ENCODE peak calls at places on chromosome 2, in seven cellular contexts. K is HEK293T; N is HS-5; E is left kidney; F is HepG2; W is stimulated activated CD4-positive, alpha-beta T cell treated with anti-CD3 and anti-CD28 coated beads, Interleukin-15, amount 100 ng/mL, for 1 hour; O is AG09309. X is an unnamed sample.

GRCh38 chr2:236550701-236551465 is 18.7 kb upstream of the ACKR3 start:
- DNase-seq in F (no peak), E (peak; percentile 50), W (no peak), N (no peak), K (no peak), O (no peak), X (no peak)

GRCh38 chr2:173934895-173935294 is 30.3 kb downstream of the SP3 start:
- DNase-seq in O (no peak), W (no peak), E (peak; percentile 7), K (no peak), F (no peak), N (no peak), X (no peak)

GRCh38 chr2:223086360-223086981 is 34.5 kb downstream of the KCNE4 start:
- DNase-seq in E (no peak), N (no peak), K (no peak), W (no peak), O (no peak), F (no peak), X (no peak)

GRCh38 chr2:189086710-189087109 is 92.9 kb downstream of the COL5A2 start:
- DNase-seq in W (no peak), K (no peak), E (peak; percentile 34), F (no peak), N (peak; percentile 95), O (peak; percentile 50), X (peak; percentile 67)

GRCh38 chr2:224517963-224518362 is 67.2 kb downstream of the CUL3 start:
- DNase-seq in K (no peak), N (no peak), O (no peak), F (no peak), E (no peak), W (no peak), X (no peak)

GRCh38 chr2:121689356-121689755 is 40.1 kb upstream of the CLASP1 start:
- DNase-seq in K (peak; percentile 69), E (peak; percentile 70), F (peak; percentile 69), O (no peak), W (no peak), N (no peak), X (no peak)

GRCh38 chr2:29450823-29451222 is 335.6 kb downstream of the CLIP4 start:
- DNase-seq in E (no peak), K (no peak), N (no peak), F (no peak), O (no peak), W (no peak), X (no peak)

GRCh38 chr2:218892693-218893348 is 12.2 kb downstream of the WNT10A start:
- DNase-seq in O (no peak), F (peak; percentile 32), N (no peak), E (peak; percentile 87), W (peak; percentile 73), K (peak; percentile 61), X (no peak)

GRCh38 chr2:32135409-32135808 is 30.3 kb upstream of the SLC30A6 start:
- DNase-seq in K (peak; percentile 45), E (peak; percentile 36), O (peak; percentile 42), N (peak; percentile 83), F (peak; percentile 68), W (no peak), X (peak; percentile 64)

GRCh38 chr2:113848758-113849460 is 41.0 kb upstream of the ACTR3 start:
- DNase-seq in W (no peak), K (no peak), F (peak; percentile 15), N (no peak), E (no peak), O (no peak), X (no peak)